ENCODE peak calls at places on chromosomes 13 and 19, in four cellular contexts. H is CD8-positive, alpha-beta memory T cell; P is tibial nerve; X is testis. K is an unnamed sample.

GRCh38 chr13:46934749-46935148 is 37.9 kb upstream of the HTR2A start:
- DNase-seq in H (no peak), P (no peak), X (no peak), K (no peak)

GRCh38 chr13:72199640-72200039 is 332.6 kb upstream of the DACH1 start:
- DNase-seq in H (no peak), P (no peak), X (no peak), K (no peak)

GRCh38 chr13:21691500-21691899 is 20.6 kb downstream of the FGF9 start:
- DNase-seq in H (no peak), P (no peak), X (no peak), K (no peak)

GRCh38 chr13:50928609-50929274 is 19.2 kb downstream of the RNASEH2B start:
- DNase-seq in H (no peak), P (no peak), X (no peak), K (no peak)

GRCh38 chr13:28558567-28558966 is 63.6 kb upstream of the FLT1 start:
- DNase-seq in H (no peak), P (no peak), X (no peak), K (peak; percentile 86)

GRCh38 chr19:48480476-48481190 is 11.5 kb downstream of the CYTH2 start:
- DNase-seq in H (peak; percentile 73), P (peak; percentile 48), X (peak; percentile 55), K (no peak)

GRCh38 chr13:45995245-45995644 is 57.3 kb downstream of the ZC3H13 start:
- DNase-seq in H (no peak), P (no peak), X (no peak), K (no peak)

GRCh38 chr13:50494110-50494509 is 349.4 kb downstream of the DLEU7 start:
- DNase-seq in H (no peak), P (no peak), X (no peak), K (no peak)

GRCh38 chr13:51101636-51102218 is 9.3 kb downstream of the C13orf42 start:
- DNase-seq in H (no peak), P (no peak), X (no peak), K (no peak)

GRCh38 chr19:40249201-40249600 is 22.7 kb upstream of the CCNP start:
- DNase-seq in H (no peak), P (no peak), X (no peak), K (no peak)

GRCh38 chr19:44585371-44586141 is 27.8 kb upstream of the IGSF23 start:
- DNase-seq in H (no peak), P (no peak), X (no peak), K (no peak)

GRCh38 chr13:113667771-113668490 is 912 bp downstream of the GRK1 start:
- DNase-seq in H (peak; percentile 42), P (no peak), X (no peak), K (peak; percentile 61)

DNA sequence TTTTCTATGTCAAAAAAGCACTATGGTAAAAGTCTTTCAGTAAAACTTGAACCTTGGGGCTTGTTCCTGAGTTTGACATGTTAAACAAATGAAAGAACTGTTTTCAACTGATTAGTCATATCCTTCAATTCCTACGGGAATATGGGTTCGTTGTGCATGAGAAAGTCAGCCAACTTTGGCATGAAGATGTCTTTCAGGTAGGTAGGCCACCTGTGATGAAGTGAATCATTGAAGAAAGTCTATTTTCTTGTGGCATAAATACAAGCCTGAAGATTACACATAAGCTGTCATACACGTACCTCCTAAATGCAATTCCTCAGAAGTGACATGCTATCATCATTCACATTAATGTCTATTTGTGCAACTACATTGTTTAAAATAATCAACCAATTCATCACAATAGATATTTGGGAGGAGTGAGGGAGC is 513.0 kb downstream of the IRS2 start:
- DNase-seq in H (no peak), P (no peak), X (no peak), K (peak; percentile 99)
- H3K4me3 ChIP-seq in H (no peak overlapping the region), P (no peak overlapping the region), X (no peak overlapping the region), K (peak overlapping the region; percentile 44)

GRCh38 chr13:97268772-97269171 is 46.6 kb downstream of the MBNL2 start:
- DNase-seq in H (no peak), P (no peak), X (no peak), K (no peak)

GRCh38 chr13:97266734-97267417 is 44.7 kb downstream of the MBNL2 start:
- DNase-seq in H (no peak), P (no peak), X (no peak), K (no peak)

GRCh38 chr13:97272526-97272925 is 50.4 kb downstream of the MBNL2 start:
- DNase-seq in H (no peak), P (no peak), X (no peak), K (no peak)

GRCh38 chr13:97267418-97268059 is 45.4 kb downstream of the MBNL2 start:
- DNase-seq in H (no peak), P (no peak), X (no peak), K (no peak)

DNA sequence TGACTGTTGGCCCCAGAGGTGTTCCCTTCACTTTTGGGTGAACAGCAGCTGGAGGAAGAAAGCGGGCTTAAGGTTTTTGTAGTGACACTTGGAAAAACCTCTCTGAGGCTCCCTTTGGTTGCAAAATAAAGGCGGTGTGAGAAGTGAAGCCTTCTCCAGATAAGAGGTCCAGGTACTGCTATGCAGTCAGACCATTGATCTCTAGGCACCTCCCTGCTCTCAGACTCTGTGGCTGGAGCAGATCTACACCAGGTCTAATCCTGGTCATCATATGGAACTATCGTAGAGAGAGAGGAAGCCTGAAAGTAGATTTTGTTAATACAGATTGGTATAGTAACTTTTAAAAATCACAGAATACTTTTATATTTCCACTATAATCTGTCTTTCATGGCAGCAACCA is 47.5 kb downstream of the MBNL2 start:
- DNase-seq in H (no peak), P (no peak), X (no peak), K (no peak)
- H3K27ac ChIP-seq in H (no peak overlapping the region), P (peak overlapping the region; percentile 44), X (no peak overlapping the region), K (no peak overlapping the region)

GRCh38 chr13:33636955-33637670 is 180.8 kb upstream of the RFC3 start:
- DNase-seq in H (no peak), P (no peak), X (no peak), K (no peak)

GRCh38 chr13:33629610-33630009 is 188.3 kb upstream of the RFC3 start:
- DNase-seq in H (no peak), P (no peak), X (no peak), K (no peak)

GRCh38 chr13:33634526-33635111 is 183.3 kb upstream of the RFC3 start:
- DNase-seq in H (no peak), P (no peak), X (no peak), K (peak; percentile 31)

GRCh38 chr13:33637978-33638743 is 179.8 kb upstream of the RFC3 start:
- DNase-seq in H (no peak), P (no peak), X (no peak), K (no peak)

GRCh38 chr13:33633701-33634525 is 184.0 kb upstream of the RFC3 start:
- DNase-seq in H (no peak), P (no peak), X (no peak), K (no peak)
- H3K4me3 ChIP-seq in H (no peak overlapping the region), P (no peak overlapping the region), X (no peak overlapping the region), K (no peak overlapping the region)

GRCh38 chr13:97492684-97493371 is 58.9 kb downstream of the RAP2A start:
- DNase-seq in H (no peak), P (no peak), X (no peak), K (no peak)

GRCh38 chr13:97491452-97491851 is 57.5 kb downstream of the RAP2A start:
- DNase-seq in H (no peak), P (no peak), X (no peak), K (no peak)

GRCh38 chr13:97493471-97493870 is 59.5 kb downstream of the RAP2A start:
- DNase-seq in H (no peak), P (no peak), X (no peak), K (no peak)

GRCh38 chr13:97490702-97491307 is 56.8 kb downstream of the RAP2A start:
- DNase-seq in H (no peak), P (no peak), X (no peak), K (no peak)

GRCh38 chr13:97492257-97492656 is 58.3 kb downstream of the RAP2A start:
- DNase-seq in H (no peak), P (no peak), X (no peak), K (no peak)
- H3K27ac ChIP-seq in H (no peak overlapping the region), P (no peak overlapping the region), X (no peak overlapping the region), K (no peak overlapping the region)

DNA sequence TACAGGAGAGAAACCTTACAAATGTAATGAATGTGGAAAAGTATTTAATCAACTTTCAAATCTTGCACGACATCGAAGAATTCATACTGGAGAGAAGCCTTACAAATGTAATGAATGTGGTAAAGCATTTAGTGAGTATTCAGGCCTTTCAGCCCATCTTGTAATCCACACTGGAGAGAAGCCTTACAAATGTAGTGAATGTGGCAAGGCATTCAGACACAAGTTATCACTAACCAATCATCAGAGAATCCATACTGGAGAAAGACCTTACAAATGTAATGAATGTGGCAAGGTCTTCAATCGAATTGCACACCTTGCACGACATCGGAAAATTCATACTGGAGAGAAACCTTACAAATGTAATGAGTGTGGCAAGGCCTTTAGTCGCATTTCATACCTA is 13.6 kb upstream of the ZNF610 start:
- DNase-seq in H (no peak), P (no peak), X (no peak), K (no peak)
- H3K4me3 ChIP-seq in H (peak overlapping the region; percentile 36), P (no peak overlapping the region), X (no peak overlapping the region), K (no peak overlapping the region)

K was measured in SJSA1.